ENCODE peak calls at places on chromosomes 6 and 20, in seven cellular contexts. One of them, this sample, is unnamed.

GRCh38 chr20:10447028-10447427 is 11.9 kb downstream of the SLX4IP start:
- DNase-seq in germinal center: peak
- DNase-seq in uterus: no peak
- DNase-seq in GM18507: no peak
- DNase-seq in T-helper 1 cell: peak
- DNase-seq in amniotic epithelial cell: peak
- DNase-seq in stimulated activated CD8-positive, alpha-beta memory T cell treated with anti-CD3 and anti-CD28 coated beads, Interleukin-12 subunit alpha, Interleukin-12 subunit beta, amount 100 ng/mL, for 4 hours: no peak
- DNase-seq in this sample: no peak

GRCh38 chr20:15937179-15937578 is 636.1 kb downstream of the KIF16B start:
- DNase-seq in germinal center: peak
- DNase-seq in uterus: no peak
- DNase-seq in GM18507: peak
- DNase-seq in T-helper 1 cell: no peak
- DNase-seq in amniotic epithelial cell: no peak
- DNase-seq in stimulated activated CD8-positive, alpha-beta memory T cell treated with anti-CD3 and anti-CD28 coated beads, Interleukin-12 subunit alpha, Interleukin-12 subunit beta, amount 100 ng/mL, for 4 hours: no peak
- DNase-seq in this sample: no peak

GRCh38 chr6:152981989-152982767 is 663 bp downstream of the FBXO5 start:
- DNase-seq in germinal center: peak
- DNase-seq in uterus: peak
- DNase-seq in GM18507: no peak
- DNase-seq in T-helper 1 cell: peak
- DNase-seq in amniotic epithelial cell: no peak
- DNase-seq in stimulated activated CD8-positive, alpha-beta memory T cell treated with anti-CD3 and anti-CD28 coated beads, Interleukin-12 subunit alpha, Interleukin-12 subunit beta, amount 100 ng/mL, for 4 hours: no peak
- DNase-seq in this sample: peak

GRCh38 chr6:114304304-114304887 is 38.4 kb downstream of the HS3ST5 start:
- DNase-seq in germinal center: no peak
- DNase-seq in uterus: no peak
- DNase-seq in GM18507: no peak
- DNase-seq in T-helper 1 cell: no peak
- DNase-seq in amniotic epithelial cell: peak
- DNase-seq in stimulated activated CD8-positive, alpha-beta memory T cell treated with anti-CD3 and anti-CD28 coated beads, Interleukin-12 subunit alpha, Interleukin-12 subunit beta, amount 100 ng/mL, for 4 hours: no peak
- DNase-seq in this sample: no peak

GRCh38 chr6:169253745-169254238 is at the start of gene THBS2:
- DNase-seq in germinal center: no peak
- DNase-seq in uterus: peak
- DNase-seq in GM18507: no peak
- DNase-seq in T-helper 1 cell: no peak
- DNase-seq in amniotic epithelial cell: peak
- DNase-seq in stimulated activated CD8-positive, alpha-beta memory T cell treated with anti-CD3 and anti-CD28 coated beads, Interleukin-12 subunit alpha, Interleukin-12 subunit beta, amount 100 ng/mL, for 4 hours: no peak
- DNase-seq in this sample: no peak

GRCh38 chr20:63093966-63094766 is 87.4 kb upstream of the BHLHE23 start:
- DNase-seq in germinal center: no peak
- DNase-seq in uterus: peak
- DNase-seq in GM18507: no peak
- DNase-seq in T-helper 1 cell: peak
- DNase-seq in amniotic epithelial cell: no peak
- DNase-seq in stimulated activated CD8-positive, alpha-beta memory T cell treated with anti-CD3 and anti-CD28 coated beads, Interleukin-12 subunit alpha, Interleukin-12 subunit beta, amount 100 ng/mL, for 4 hours: no peak
- DNase-seq in this sample: no peak

GRCh38 chr6:8579372-8579771 is 144.0 kb upstream of the SLC35B3 start:
- DNase-seq in germinal center: no peak
- DNase-seq in uterus: no peak
- DNase-seq in GM18507: no peak
- DNase-seq in T-helper 1 cell: no peak
- DNase-seq in amniotic epithelial cell: no peak
- DNase-seq in stimulated activated CD8-positive, alpha-beta memory T cell treated with anti-CD3 and anti-CD28 coated beads, Interleukin-12 subunit alpha, Interleukin-12 subunit beta, amount 100 ng/mL, for 4 hours: no peak
- DNase-seq in this sample: no peak

GRCh38 chr6:156390621-156391378 is 386.4 kb upstream of the ARID1B start:
- DNase-seq in germinal center: no peak
- DNase-seq in uterus: no peak
- DNase-seq in GM18507: no peak
- DNase-seq in T-helper 1 cell: no peak
- DNase-seq in amniotic epithelial cell: no peak
- DNase-seq in stimulated activated CD8-positive, alpha-beta memory T cell treated with anti-CD3 and anti-CD28 coated beads, Interleukin-12 subunit alpha, Interleukin-12 subunit beta, amount 100 ng/mL, for 4 hours: no peak
- DNase-seq in this sample: no peak

GRCh38 chr20:31602430-31602778 is 2.7 kb upstream of the ID1 start:
- DNase-seq in germinal center: no peak
- DNase-seq in uterus: no peak
- DNase-seq in GM18507: no peak
- DNase-seq in T-helper 1 cell: no peak
- DNase-seq in amniotic epithelial cell: no peak
- DNase-seq in stimulated activated CD8-positive, alpha-beta memory T cell treated with anti-CD3 and anti-CD28 coated beads, Interleukin-12 subunit alpha, Interleukin-12 subunit beta, amount 100 ng/mL, for 4 hours: no peak
- DNase-seq in this sample: no peak